ENCODE peak calls at places on chromosomes 4 and X, in five cellular contexts. V is AG20443, Q is fibroblast of pulmonary artery, I is fibroblast of mammary gland, U is mucosa of descending colon. X is an unnamed sample.

GRCh38 chrX:21705215-21705614 is 47.1 kb upstream of the KLHL34 start:
- DNase-seq in V (no peak), U (no peak), Q (no peak), I (no peak), X (no peak)

GRCh38 chrX:70033348-70033747 is 16.4 kb downstream of the AWAT2 start:
- DNase-seq in I (peak; percentile 34), U (peak; percentile 24), Q (peak; percentile 45), V (peak; percentile 43), X (no peak)

GRCh38 chrX:118973389-118974087 is 880 bp upstream of the LONRF3 start:
- DNase-seq in I (no peak), Q (no peak), U (peak; percentile 37), V (peak; percentile 10), X (no peak)

GRCh38 chrX:148500428-148501120 is at the start of gene AFF2:
- DNase-seq in I (peak; percentile 2), U (no peak), V (peak; percentile 60), Q (peak; percentile 9), X (peak; percentile 21)

GRCh38 chr4:118034061-118034785 is at the start of gene NDST3:
- DNase-seq in V (peak; percentile 38), U (peak; percentile 41), Q (peak; percentile 42), I (peak; percentile 47), X (no peak)

GRCh38 chr4:182653596-182653995 is 263.6 kb downstream of the DCTD start:
- DNase-seq in V (no peak), Q (peak; percentile 34), U (no peak), I (peak; percentile 31), X (no peak)

GRCh38 chrX:74318672-74319071 is 14.7 kb downstream of the ZCCHC13 start:
- DNase-seq in I (no peak), U (peak; percentile 20), Q (no peak), V (no peak), X (no peak)

GRCh38 chr4:4327652-4328121 is 37.6 kb downstream of the ZBTB49 start:
- DNase-seq in U (peak; percentile 31), I (peak; percentile 18), Q (peak; percentile 62), V (peak; percentile 49), X (no peak)

GRCh38 chr4:186299291-186299690 is 33.3 kb downstream of the F11 start:
- DNase-seq in U (no peak), Q (no peak), I (no peak), V (no peak), X (no peak)

GRCh38 chr4:70721747-70722146 is at the start of gene RUFY3:
- DNase-seq in V (peak; percentile 78), U (no peak), Q (peak; percentile 94), I (peak; percentile 98), X (no peak)

GRCh38 chr4:48787031-48787430 is 7.0 kb upstream of the FRYL start:
- DNase-seq in V (no peak), Q (peak; percentile 35), I (no peak), U (no peak), X (no peak)

GRCh38 chr4:23890369-23891063 is 669 bp upstream of the PPARGC1A start:
- DNase-seq in U (no peak), Q (no peak), V (peak; percentile 14), I (no peak), X (no peak)

GRCh38 chr4:62495039-62495438 is 1294.9 kb downstream of the ADGRL3 start:
- DNase-seq in U (no peak), V (no peak), Q (peak; percentile 7), I (no peak), X (no peak)

GRCh38 chr4:153083447-153083921 is 120.8 kb upstream of the TRIM2 start:
- DNase-seq in I (peak; percentile 78), U (peak; percentile 58), Q (peak; percentile 84), V (peak; percentile 84), X (no peak)

GRCh38 chrX:133046601-133047000 is 50.3 kb downstream of the USP26 start:
- DNase-seq in Q (no peak), V (no peak), U (no peak), I (no peak), X (no peak)

GRCh38 chrX:29281078-29281742 is 694.0 kb downstream of the IL1RAPL1 start:
- DNase-seq in V (no peak), U (no peak), Q (no peak), I (no peak), X (no peak)

GRCh38 chr4:144817081-144817480 is 171.1 kb downstream of the HHIP start:
- DNase-seq in Q (peak; percentile 6), V (no peak), I (no peak), U (no peak), X (no peak)

GRCh38 chr4:152698012-152698499 is 18.3 kb upstream of the TMEM154 start:
- DNase-seq in V (no peak), I (no peak), U (no peak), Q (no peak), X (no peak)

GRCh38 chrX:15834051-15834450 is 20.6 kb downstream of the AP1S2 start:
- DNase-seq in I (no peak), U (no peak), Q (no peak), V (no peak), X (no peak)

GRCh38 chr4:125235971-125236370 is 78.8 kb upstream of the FAT4 start:
- DNase-seq in Q (no peak), V (no peak), U (no peak), I (no peak), X (no peak)

GRCh38 chr4:44927361-44928061 is 201.2 kb upstream of the GNPDA2 start:
- DNase-seq in V (peak; percentile 11), I (peak; percentile 47), Q (peak; percentile 54), U (no peak), X (no peak)

GRCh38 chrX:136953867-136954787 is 73.6 kb upstream of the RBMX start:
- DNase-seq in U (peak; percentile 62), Q (peak; percentile 80), V (peak; percentile 56), I (peak; percentile 77), X (peak; percentile 16)

GRCh38 chrX:41334866-41335589 is 1.1 kb downstream of the DDX3X start:
- DNase-seq in U (peak; percentile 57), Q (peak; percentile 64), V (peak; percentile 54), I (peak; percentile 58), X (peak; percentile 59)

GRCh38 chrX:68163446-68163845 is 269.8 kb downstream of the OPHN1 start:
- DNase-seq in Q (peak; percentile 63), V (no peak), I (peak; percentile 62), U (no peak), X (no peak)

GRCh38 chr4:952881-953573 is 20.3 kb downstream of the DGKQ start:
- DNase-seq in I (no peak), V (no peak), Q (no peak), U (peak; percentile 16), X (no peak)